ENCODE peak calls at places on chromosomes 13 and 19, in four cellular contexts. N is HL-60, G is GM12878, X is K562. B is an unnamed sample.

GRCh38 chr13:109874921-109875454 is 88.6 kb upstream of the IRS2 start:
- DNase-seq in N (no peak), G (no peak), X (no peak), B (no peak)

GRCh38 chr13:78607409-78608253 is 4.3 kb upstream of the POU4F1 start:
- DNase-seq in N (no peak), G (no peak), X (no peak), B (no peak)

GRCh38 chr13:108681986-108682562 is 52.7 kb downstream of the MYO16 start:
- DNase-seq in N (no peak), G (no peak), X (no peak), B (no peak)

GRCh38 chr13:38013676-38014075 is 144.1 kb upstream of the TRPC4 start:
- DNase-seq in N (no peak), G (no peak), X (no peak), B (no peak)

GRCh38 chr13:81393686-81394085 is 1052.8 kb upstream of the SPRY2 start:
- DNase-seq in N (no peak), G (no peak), X (no peak), B (no peak)

GRCh38 chr19:33407716-33408115 is 34.2 kb downstream of the CEBPG start:
- DNase-seq in N (no peak), G (no peak), X (no peak), B (no peak)

GRCh38 chr13:113607477-113608245 is 23.1 kb downstream of the TFDP1 start:
- DNase-seq in N (peak), G (no peak), X (no peak), B (no peak)

GRCh38 chr19:49340069-49340864 is 5.1 kb downstream of the CD37 start:
- DNase-seq in N (no peak), G (peak), X (peak), B (peak)

GRCh38 chr19:40661616-40662015 is 28.8 kb downstream of the NUMBL start:
- DNase-seq in N (no peak), G (no peak), X (no peak), B (no peak)

GRCh38 chr19:18807861-18808331 is 16.8 kb upstream of the COMP start:
- DNase-seq in N (no peak), G (no peak), X (no peak), B (no peak)

GRCh38 chr13:99087954-99088491 is 110.2 kb upstream of the DOCK9 start:
- DNase-seq in N (no peak), G (no peak), X (no peak), B (peak)

GRCh38 chr19:50178859-50179537 is 15.9 kb upstream of the IZUMO2 start:
- DNase-seq in N (no peak), G (peak), X (no peak), B (no peak)

GRCh38 chr13:109602356-109602755 is 184.0 kb downstream of the IRS2 start:
- DNase-seq in N (no peak), G (no peak), X (no peak), B (no peak)

GRCh38 chr19:6587093-6587820 is 3.7 kb downstream of the CD70 start:
- DNase-seq in N (no peak), G (no peak), X (no peak), B (no peak)

GRCh38 chr13:79311456-79311855 is 94.6 kb downstream of the RBM26 start:
- DNase-seq in N (no peak), G (no peak), X (no peak), B (no peak)

GRCh38 chr19:811007-811434 is 10.7 kb downstream of the PLPPR3 start:
- DNase-seq in N (peak), G (no peak), X (peak), B (peak)

GRCh38 chr19:55319786-55320185 is 5.4 kb downstream of the TMEM150B start:
- DNase-seq in N (no peak), G (no peak), X (peak), B (no peak)

GRCh38 chr19:741506-742131 is 9.3 kb upstream of the MISP start:
- DNase-seq in N (no peak), G (no peak), X (peak), B (no peak)

GRCh38 chr13:66210677-66211076 is 1019.5 kb downstream of the PCDH9 start:
- DNase-seq in N (no peak), G (no peak), X (no peak), B (no peak)

GRCh38 chr19:22422220-22422619 is at the start of gene ZNF98:
- DNase-seq in N (no peak), G (no peak), X (no peak), B (no peak)

GRCh38 chr13:85230754-85231153 is 568.5 kb downstream of the SLITRK6 start:
- DNase-seq in N (no peak), G (no peak), X (no peak), B (no peak)

GRCh38 chr13:96940961-96941360 is 53.3 kb downstream of the OXGR1 start:
- DNase-seq in N (no peak), G (no peak), X (no peak), B (no peak)

GRCh38 chr13:66965146-66965545 is 265.0 kb downstream of the PCDH9 start:
- DNase-seq in N (no peak), G (no peak), X (no peak), B (no peak)

GRCh38 chr19:34475026-34475974 is 6.3 kb upstream of the WTIP start:
- DNase-seq in N (peak), G (no peak), X (no peak), B (no peak)

GRCh38 chr13:104773775-104774174 is 1707.6 kb upstream of the SLC10A2 start:
- DNase-seq in N (peak), G (peak), X (no peak), B (no peak)

GRCh38 chr13:101829484-101829883 is 377.0 kb downstream of the ITGBL1 start:
- DNase-seq in N (no peak), G (no peak), X (no peak), B (no peak)

GRCh38 chr19:1140673-1141072 is 33.4 kb downstream of the SBNO2 start:
- DNase-seq in N (no peak), G (no peak), X (no peak), B (no peak)

GRCh38 chr19:44889830-44890365 is 1.2 kb upstream of the TOMM40 start:
- DNase-seq in N (no peak), G (no peak), X (no peak), B (no peak)
- TF ChIP-seq SPI1 in N (no peak), G (no peak), X (no peak), B (no peak)

DNA sequence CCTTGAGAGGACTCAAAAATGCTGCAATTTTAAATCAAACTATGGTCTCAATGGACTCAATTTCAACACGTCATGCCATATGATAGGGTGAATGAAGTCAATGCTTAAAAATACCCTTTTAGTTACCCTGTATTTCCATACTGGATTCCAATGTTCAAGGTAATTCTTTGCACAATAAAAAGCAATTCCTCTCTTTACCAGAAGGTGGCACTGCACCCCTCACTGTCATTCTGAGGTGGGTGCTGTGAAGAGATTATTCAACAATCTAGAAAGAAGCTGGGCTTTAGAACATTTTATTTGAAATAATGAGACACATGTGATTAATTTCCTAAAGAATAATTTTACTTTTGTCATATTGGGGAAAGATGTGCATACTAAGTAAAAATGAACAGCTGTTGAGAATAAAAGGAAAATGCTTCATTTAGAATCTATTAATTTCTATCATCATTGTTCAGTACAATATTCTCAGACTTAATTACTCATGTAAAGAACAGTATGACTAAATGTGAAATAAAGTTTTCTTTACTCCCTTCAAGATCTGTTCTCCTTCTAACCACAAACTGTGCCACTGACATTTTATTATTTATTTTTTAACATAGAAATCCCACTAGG is 789.1 kb downstream of the GPC5 start:
- DNase-seq in N (no peak), G (no peak), X (peak), B (peak)
- TF ChIP-seq SPI1 in N (no peak), G (no peak), X (no peak), B (no peak)

DNA sequence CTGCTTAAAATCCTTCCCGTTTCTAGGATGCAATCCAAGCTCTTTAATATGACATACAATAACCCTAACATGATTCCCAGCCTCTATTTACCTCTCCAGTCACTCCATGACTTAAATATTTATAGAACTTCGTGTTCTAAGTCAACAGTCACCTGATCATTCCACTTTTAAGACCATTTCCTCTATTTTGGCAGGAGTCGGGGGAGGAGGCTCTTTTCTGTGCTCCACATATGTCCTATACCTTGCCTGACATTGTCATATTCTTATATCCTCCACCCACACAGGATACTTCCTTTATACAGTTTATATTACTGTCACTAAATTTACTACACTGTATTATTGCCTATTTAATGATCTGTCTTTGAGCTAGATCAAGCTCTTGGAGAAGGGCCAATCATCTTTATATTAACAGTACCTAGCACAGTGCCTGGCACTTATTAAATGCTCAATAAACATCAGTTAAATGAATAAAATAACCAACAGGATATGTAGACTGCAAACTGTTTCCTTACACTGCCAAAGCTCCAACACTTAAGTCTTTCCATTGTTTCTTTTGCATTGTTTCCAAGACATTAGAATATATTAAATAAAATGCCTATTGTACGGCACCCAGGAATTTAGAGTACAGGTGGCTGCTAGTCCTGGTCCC is 2.7 kb downstream of the ARGLU1 start:
- DNase-seq in N (no peak), G (no peak), X (no peak), B (no peak)
- TF ChIP-seq SPI1 in N (peak), G (peak), X (peak), B (peak)

GRCh38 chr19:7860902-7861618 is 13.1 kb downstream of the PRR36 start:
- DNase-seq in N (no peak), G (no peak), X (no peak), B (no peak)
- TF ChIP-seq SPI1 in N (no peak), G (no peak), X (no peak), B (no peak)

B was measured in GM12891.